ENCODE peak calls at places on chromosomes 13 and 19, in five cellular contexts. E is transverse colon, Y is HCT116, Z is stomach, G is lower leg skin. R is an unnamed sample.
A peak's percentile ranks its signal among the peaks of the same experiment; 100 is the strongest.

GRCh38 chr13:101703838-101704237 is 251.4 kb downstream of the ITGBL1 start:
- DNase-seq in E (no peak), Y (no peak), Z (no peak), G (no peak), R (no peak)

GRCh38 chr13:19592657-19593175 is 31.4 kb upstream of the TPTE2 start:
- DNase-seq in E (no peak), Y (no peak), Z (no peak), G (no peak), R (no peak)

GRCh38 chr19:55809381-55810058 is 22.3 kb downstream of the NLRP11 start:
- DNase-seq in E (peak; percentile 71), Y (peak; percentile 90), Z (peak; percentile 74), G (no peak), R (peak; percentile 78)

GRCh38 chr19:28039677-28040381 is 1173.1 kb downstream of the UQCRFS1 start:
- DNase-seq in E (no peak), Y (no peak), Z (no peak), G (peak; percentile 71), R (no peak)

GRCh38 chr19:1843646-1844394 is 4.5 kb downstream of the REXO1 start:
- DNase-seq in E (no peak), Y (no peak), Z (no peak), G (no peak), R (no peak)

GRCh38 chr19:19077103-19077502 is 13.3 kb downstream of the SLC25A42 start:
- DNase-seq in E (no peak), Y (no peak), Z (no peak), G (no peak), R (no peak)

GRCh38 chr19:19554074-19555023 is 16.3 kb downstream of the CILP2 start:
- DNase-seq in E (peak; percentile 62), Y (no peak), Z (peak; percentile 65), G (no peak), R (peak; percentile 59)

GRCh38 chr13:84702174-84702573 is 819.9 kb upstream of the SLITRK1 start:
- DNase-seq in E (no peak), Y (no peak), Z (no peak), G (no peak), R (no peak)

GRCh38 chr13:30140973-30141372 is 166.4 kb downstream of the KATNAL1 start:
- DNase-seq in E (no peak), Y (no peak), Z (no peak), G (no peak), R (no peak)

GRCh38 chr13:94384217-94384905 is 95.1 kb downstream of the DCT start:
- DNase-seq in E (no peak), Y (no peak), Z (no peak), G (no peak), R (no peak)

GRCh38 chr13:76937416-76937815 is 10.9 kb upstream of the ACOD1 start:
- DNase-seq in E (no peak), Y (peak; percentile 3), Z (no peak), G (no peak), R (no peak)

GRCh38 chr13:110156186-110157065 is 150.5 kb downstream of the COL4A1 start:
- DNase-seq in E (no peak), Y (no peak), Z (no peak), G (no peak), R (no peak)

GRCh38 chr19:40377876-40378385 is 12.1 kb downstream of the HIPK4 start:
- DNase-seq in E (no peak), Y (no peak), Z (no peak), G (no peak), R (no peak)

GRCh38 chr19:58278156-58279041 is at the start of gene ZNF8:
- DNase-seq in E (peak; percentile 98), Y (peak; percentile 95), Z (peak; percentile 96), G (peak; percentile 99), R (peak; percentile 98)
- TF ChIP-seq POLR2A in E (peak; percentile 71), Y (no peak), Z (no peak), G (no peak), R (peak; percentile 87)

GRCh38 chr19:11694533-11695439 is 44.0 kb downstream of the ZNF823 start:
- DNase-seq in E (peak; percentile 97), Y (peak; percentile 91), Z (peak; percentile 96), G (peak; percentile 99), R (peak; percentile 87)
- TF ChIP-seq POLR2A in E (peak; percentile 43), Y (peak; percentile 97), Z (peak; percentile 30), G (no peak), R (no peak)

GRCh38 chr19:50512112-50512998 is 1.4 kb downstream of the ASPDH start:
- DNase-seq in E (no peak), Y (no peak), Z (no peak), G (no peak), R (no peak)

GRCh38 chr19:50509366-50509765 is 1.6 kb downstream of the JOSD2 start:
- DNase-seq in E (no peak), Y (no peak), Z (no peak), G (no peak), R (peak; percentile 46)

GRCh38 chr19:50510700-50511068 is 307 bp downstream of the JOSD2 start:
- DNase-seq in E (no peak), Y (no peak), Z (no peak), G (no peak), R (no peak)

GRCh38 chr19:50510121-50510670 is 795 bp downstream of the JOSD2 start:
- DNase-seq in E (no peak), Y (no peak), Z (no peak), G (no peak), R (no peak)

GRCh38 chr19:50511069-50511822 is at the start of gene JOSD2:
- DNase-seq in E (peak; percentile 98), Y (peak; percentile 99), Z (peak; percentile 98), G (peak; percentile 99), R (peak; percentile 99)
- TF ChIP-seq POLR2A in E (peak; percentile 67), Y (peak; percentile 31), Z (no peak), G (no peak), R (peak; percentile 69)

GRCh38 chr19:17522988-17523872 is 11.8 kb downstream of the PGLS start:
- DNase-seq in E (peak; percentile 73), Y (no peak), Z (peak; percentile 49), G (no peak), R (no peak)
- TF ChIP-seq POLR2A in E (no peak), Y (no peak), Z (no peak), G (no peak), R (no peak)

DNA sequence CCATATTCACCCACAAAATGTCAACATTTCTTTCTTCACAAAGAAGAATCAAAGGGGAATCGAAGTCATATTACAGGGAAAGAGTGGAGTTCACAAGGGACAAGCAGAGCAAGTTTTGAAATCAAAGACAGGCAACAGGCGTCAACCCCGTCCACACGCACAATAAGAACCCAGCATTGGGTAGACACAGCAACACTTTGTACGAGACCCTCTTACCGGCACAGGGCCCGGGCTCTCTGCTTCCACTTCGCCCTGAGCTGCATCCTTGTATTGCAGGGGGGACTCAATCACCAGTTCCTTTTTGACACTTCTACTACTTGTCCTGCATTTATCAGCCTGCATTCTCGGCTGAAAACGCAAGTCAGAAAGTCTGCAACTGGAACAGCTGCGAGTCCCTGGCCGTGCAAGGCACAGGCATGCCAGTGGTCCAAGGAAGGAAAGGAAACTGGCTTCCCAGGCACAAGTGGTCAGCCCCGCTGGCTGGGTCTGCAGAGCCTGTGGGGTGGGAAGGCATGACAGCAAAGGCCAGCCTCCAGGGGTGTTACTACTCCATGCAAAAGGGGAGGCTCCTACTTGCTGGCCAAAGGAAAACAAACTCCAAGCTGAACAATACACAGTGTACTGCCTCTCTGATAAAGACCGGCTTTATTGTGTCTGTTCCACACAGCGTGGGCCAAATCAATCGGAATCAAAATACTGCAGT is at the start of gene DOCK9:
- DNase-seq in E (peak; percentile 34), Y (no peak), Z (peak; percentile 60), G (peak; percentile 91), R (no peak)
- TF ChIP-seq POLR2A in E (no peak), Y (no peak), Z (no peak), G (no peak), R (no peak)

GRCh38 chr19:8325454-8325853 is 4.2 kb downstream of the RPS28 start:
- DNase-seq in E (no peak), Y (no peak), Z (no peak), G (no peak), R (no peak)

GRCh38 chr19:8323781-8324185 is 2.5 kb downstream of the RPS28 start:
- DNase-seq in E (no peak), Y (no peak), Z (no peak), G (no peak), R (peak; percentile 48)

GRCh38 chr19:8321760-8322637 is 703 bp downstream of the RPS28 start:
- DNase-seq in E (no peak), Y (no peak), Z (no peak), G (no peak), R (peak; percentile 54)

GRCh38 chr19:8322638-8322997 is 1.3 kb downstream of the RPS28 start:
- DNase-seq in E (no peak), Y (no peak), Z (no peak), G (no peak), R (no peak)

GRCh38 chr19:8324186-8325050 is 3.1 kb downstream of the RPS28 start:
- DNase-seq in E (no peak), Y (no peak), Z (no peak), G (no peak), R (no peak)
- TF ChIP-seq POLR2A in E (no peak), Y (peak; percentile 32), Z (no peak), G (no peak), R (peak; percentile 54)

GRCh38 chr13:49602005-49602404 is 16.6 kb upstream of the RCBTB1 start:
- DNase-seq in E (no peak), Y (no peak), Z (no peak), G (no peak), R (no peak)
- TF ChIP-seq POLR2A in E (no peak), Y (no peak), Z (no peak), G (no peak), R (no peak)

GRCh38 chr13:97430296-97430695 is 3.7 kb upstream of the RAP2A start:
- DNase-seq in E (no peak), Y (no peak), Z (no peak), G (no peak), R (no peak)

GRCh38 chr13:97432917-97433726 is 847 bp upstream of the RAP2A start:
- DNase-seq in E (peak; percentile 99), Y (peak; percentile 98), Z (peak; percentile 98), G (peak; percentile 100), R (peak; percentile 99)

GRCh38 chr13:97433727-97434416 is at the start of gene RAP2A:
- DNase-seq in E (peak; percentile 91), Y (peak; percentile 65), Z (peak; percentile 90), G (peak; percentile 97), R (peak; percentile 97)

GRCh38 chr13:97431365-97431764 is 2.6 kb upstream of the RAP2A start:
- DNase-seq in E (no peak), Y (no peak), Z (no peak), G (no peak), R (no peak)

DNA sequence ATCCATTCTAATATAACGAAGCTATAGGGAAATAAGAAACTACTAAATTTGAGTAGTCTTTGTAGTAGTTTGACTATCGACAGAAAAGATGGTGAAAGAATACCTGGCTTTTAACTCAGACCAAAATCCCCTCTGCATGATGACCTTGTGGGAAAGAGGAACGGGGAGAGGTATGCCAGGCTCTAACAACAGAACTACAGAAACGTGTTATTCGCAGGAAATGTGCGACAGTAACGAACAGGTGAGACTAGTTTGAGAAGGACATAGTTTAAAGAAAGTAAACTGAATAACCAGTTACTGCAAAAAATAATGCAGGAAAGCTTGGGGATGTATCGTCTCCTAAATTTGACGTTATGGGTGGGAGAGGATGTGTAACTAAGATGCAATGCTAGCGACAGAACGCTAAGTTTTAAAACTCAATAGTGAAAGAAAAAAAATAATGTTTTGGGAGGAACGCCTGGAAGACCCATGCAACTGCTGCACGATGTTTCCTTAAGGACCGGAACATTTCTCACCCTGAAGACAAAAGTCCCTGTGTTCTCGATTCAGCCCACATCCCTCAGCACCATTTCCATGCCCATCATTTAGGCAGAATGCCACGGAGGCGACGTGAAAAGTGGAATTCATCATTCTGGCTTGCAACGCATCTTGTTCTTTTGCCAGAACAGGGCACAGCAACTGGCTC is 1.6 kb upstream of the RAP2A start:
- DNase-seq in E (no peak), Y (no peak), Z (no peak), G (no peak), R (no peak)
- TF ChIP-seq POLR2A in E (no peak), Y (no peak), Z (peak; percentile 37), G (no peak), R (no peak)